ENCODE peak calls at places on chromosomes 12 and 14, in nine cellular contexts. T is mammary epithelial cell; K is gastrocnemius medialis; M is right lobe of liver; N is prostate gland; I is endodermal cell; O is IMR-90; Z is endothelial cell of umbilical vein; U is CD4-positive, CD25-positive, alpha-beta regulatory T cell. A is an unnamed sample. For H3K27me3, the result is how much of the 10 kb centered on the place peaks cover.

GRCh38 chr12:94175763-94176660 is 27.6 kb downstream of the PLXNC1 start:
- DNase-seq in I (no peak), O (peak), N (no peak), K (no peak), Z (no peak), U (no peak), M (no peak), T (peak), A (no peak)

GRCh38 chr12:117006333-117006732 is 92.9 kb downstream of the TESC start:
- DNase-seq in I (no peak), Z (no peak), U (no peak), M (no peak), K (no peak), O (no peak), T (no peak), N (no peak), A (no peak)

GRCh38 chr12:27048822-27049752 is 26.7 kb downstream of the MED21 start:
- DNase-seq in K (no peak), N (no peak), I (no peak), M (no peak), U (no peak), T (peak), Z (peak), O (peak), A (no peak)

GRCh38 chr14:35332517-35333346 is 40.5 kb downstream of the PSMA6 start:
- DNase-seq in I (peak), Z (no peak), U (peak), M (no peak), O (no peak), N (no peak), T (peak), K (no peak), A (peak)

GRCh38 chr12:49582840-49583239 is 14.9 kb upstream of the MCRS1 start:
- DNase-seq in M (no peak), K (no peak), U (no peak), I (no peak), O (peak), T (no peak), Z (no peak), N (no peak), A (no peak)

GRCh38 chr14:100106661-100107112 is 41.5 kb downstream of the EVL start:
- DNase-seq in Z (peak), M (no peak), T (no peak), N (no peak), O (no peak), I (no peak), U (no peak), K (no peak), A (no peak)

GRCh38 chr14:37830271-37830670 is 234.8 kb downstream of the TTC6 start:
- DNase-seq in K (no peak), O (no peak), U (no peak), Z (no peak), I (no peak), M (no peak), N (no peak), T (no peak), A (no peak)

GRCh38 chr12:110498984-110499706 is 2.8 kb downstream of the VPS29 start:
- DNase-seq in O (peak), Z (no peak), U (no peak), K (no peak), M (no peak), I (no peak), T (peak), N (no peak), A (no peak)

GRCh38 chr12:107012736-107013425 is 25.9 kb upstream of the MTERF2 start:
- DNase-seq in U (no peak), K (no peak), N (no peak), O (no peak), I (no peak), M (no peak), Z (no peak), T (no peak), A (peak)

GRCh38 chr14:102539544-102540309 is 30.2 kb upstream of the ANKRD9 start:
- DNase-seq in N (no peak), K (no peak), U (no peak), Z (no peak), I (no peak), O (peak), M (no peak), T (no peak), A (no peak)

GRCh38 chr14:84409435-84409834 is 1120.5 kb upstream of the FLRT2 start:
- DNase-seq in K (no peak), N (no peak), T (no peak), I (no peak), U (no peak), M (no peak), Z (no peak), O (peak), A (no peak)

GRCh38 chr12:46246021-46246700 is 22.7 kb downstream of the SLC38A1 start:
- DNase-seq in Z (peak), I (no peak), O (no peak), U (peak), K (no peak), N (no peak), M (no peak), T (no peak), A (no peak)

GRCh38 chr12:77062846-77063461 is 2.4 kb downstream of the E2F7 start:
- DNase-seq in N (peak), T (no peak), I (no peak), M (no peak), Z (peak), K (no peak), O (peak), U (no peak), A (peak)

GRCh38 chr12:68673788-68674187 is 13.0 kb upstream of the NUP107 start:
- DNase-seq in T (no peak), K (no peak), Z (no peak), M (no peak), O (no peak), I (no peak), N (no peak), U (peak), A (no peak)

GRCh38 chr14:89466939-89467338 is 49.9 kb upstream of the FOXN3 start:
- DNase-seq in M (no peak), Z (no peak), U (no peak), O (peak), N (no peak), T (no peak), K (no peak), I (peak), A (no peak)

GRCh38 chr14:69274321-69274720 is 14.4 kb downstream of the GALNT16 start:
- DNase-seq in Z (no peak), T (no peak), M (no peak), U (no peak), O (no peak), N (no peak), K (no peak), I (no peak), A (no peak)

GRCh38 chr12:54444202-54444601 is 25.1 kb upstream of the ITGA5 start:
- DNase-seq in U (no peak), M (no peak), N (no peak), I (no peak), K (no peak), O (no peak), T (no peak), Z (no peak), A (no peak)

GRCh38 chr14:79464468-79464867 is 746.8 kb downstream of the DIO2 start:
- DNase-seq in M (no peak), U (no peak), T (no peak), N (no peak), I (no peak), K (no peak), O (peak), Z (peak), A (peak)

GRCh38 chr12:50620975-50621360 is 116.2 kb downstream of the DIP2B start:
- DNase-seq in T (peak), N (no peak), K (no peak), I (no peak), Z (no peak), M (no peak), U (no peak), O (no peak), A (no peak)

GRCh38 chr12:83074495-83074894 is 387.8 kb downstream of the TMTC2 start:
- DNase-seq in K (no peak), I (no peak), U (no peak), N (no peak), O (no peak), Z (no peak), M (no peak), T (no peak), A (no peak)

GRCh38 chr14:37230551-37231194 is 32.9 kb downstream of the MIPOL1 start:
- DNase-seq in N (peak), K (no peak), M (no peak), U (peak), O (peak), I (no peak), Z (peak), T (peak), A (peak)

GRCh38 chr14:104263671-104264358 is 125.4 kb downstream of the KIF26A start:
- DNase-seq in O (no peak), T (no peak), N (no peak), I (no peak), U (no peak), Z (no peak), M (no peak), K (no peak), A (no peak)

GRCh38 chr12:90543393-90543792 is 411.6 kb downstream of the CCER1 start:
- DNase-seq in Z (peak), T (no peak), N (no peak), K (no peak), U (no peak), O (peak), M (no peak), I (no peak), A (no peak)

GRCh38 chr14:20418501-20418909 is 5.2 kb upstream of the TEP1 start:
- DNase-seq in O (no peak), I (no peak), N (no peak), T (no peak), K (no peak), M (no peak), U (no peak), Z (no peak), A (no peak)

GRCh38 chr12:91890742-91891141 is 254.9 kb downstream of the BTG1 start:
- DNase-seq in O (peak), N (no peak), M (no peak), U (no peak), Z (peak), T (peak), K (no peak), I (no peak), A (no peak)

GRCh38 chr14:53306267-53306721 is 153.2 kb upstream of the DDHD1 start:
- DNase-seq in U (peak), M (no peak), T (no peak), O (peak), Z (peak), I (peak), N (peak), K (no peak), A (no peak)

GRCh38 chr14:95314609-95315008 is 5.1 kb downstream of the CLMN start:
- DNase-seq in T (peak), K (no peak), I (no peak), U (no peak), O (no peak), N (peak), M (no peak), Z (no peak), A (no peak)

GRCh38 chr12:16165506-16165905 is 112.0 kb downstream of the SLC15A5 start:
- DNase-seq in O (peak), Z (peak), N (peak), K (peak), T (peak), U (no peak), I (peak), M (no peak), A (no peak)

GRCh38 chr12:92143280-92143679 is 2.4 kb downstream of the BTG1 start:
- DNase-seq in Z (peak), I (peak), M (no peak), K (no peak), N (no peak), T (no peak), O (no peak), U (no peak), A (no peak)

GRCh38 chr12:98422809-98423208 is 92.6 kb upstream of the TMPO start:
- DNase-seq in U (no peak), M (no peak), K (no peak), I (peak), O (no peak), T (peak), N (no peak), Z (peak), A (no peak)

GRCh38 chr14:54676822-54677708 is 110.1 kb downstream of the SAMD4A start:
- DNase-seq in O (peak), T (peak), N (no peak), M (no peak), U (no peak), K (no peak), I (peak), Z (peak), A (peak)

GRCh38 chr12:114046236-114046998 is 80.3 kb upstream of the RBM19 start:
- DNase-seq in I (peak), K (no peak), T (no peak), N (no peak), O (no peak), U (no peak), M (no peak), Z (no peak), A (no peak)
- H3K27me3 ChIP-seq in I (under half), K (under half), T (under half), N (under half), O (under half), U (under half), M (under half), Z (under half), A (under half)

GRCh38 chr12:71400481-71400880 is 39.1 kb upstream of the LGR5 start:
- DNase-seq in M (no peak), T (no peak), I (no peak), O (no peak), U (no peak), K (no peak), Z (peak), N (no peak), A (no peak)

GRCh38 chr12:71397433-71397954 is 42.1 kb upstream of the LGR5 start:
- DNase-seq in N (no peak), O (no peak), M (no peak), T (no peak), U (no peak), Z (no peak), I (no peak), K (no peak), A (no peak)

GRCh38 chr12:71393625-71394024 is 46.0 kb upstream of the LGR5 start:
- DNase-seq in K (no peak), U (no peak), T (no peak), N (no peak), Z (no peak), I (no peak), O (no peak), M (no peak), A (no peak)

GRCh38 chr12:71399197-71399596 is 40.4 kb upstream of the LGR5 start:
- DNase-seq in U (no peak), T (no peak), M (no peak), N (no peak), I (no peak), O (no peak), K (no peak), Z (no peak), A (no peak)
- H3K27ac ChIP-seq in U (no peak), T (no peak), M (no peak), N (no peak), I (no peak), O (no peak), K (no peak), Z (no peak), A (no peak)

GRCh38 chr14:31968912-31969311 is 108.2 kb upstream of the ARHGAP5 start:
- DNase-seq in K (no peak), Z (no peak), N (no peak), O (no peak), T (no peak), M (no peak), U (no peak), I (no peak), A (no peak)

GRCh38 chr14:31970744-31971143 is 106.4 kb upstream of the ARHGAP5 start:
- DNase-seq in Z (no peak), I (no peak), K (no peak), T (no peak), M (no peak), N (no peak), U (no peak), O (no peak), A (no peak)

GRCh38 chr14:31968107-31968810 is 108.8 kb upstream of the ARHGAP5 start:
- DNase-seq in T (peak), Z (no peak), I (no peak), U (no peak), K (no peak), O (peak), N (no peak), M (no peak), A (no peak)

GRCh38 chr14:31969371-31969770 is 107.7 kb upstream of the ARHGAP5 start:
- DNase-seq in Z (no peak), T (no peak), M (no peak), K (no peak), I (no peak), N (no peak), U (no peak), O (no peak), A (no peak)

GRCh38 chr14:31969841-31970240 is 107.3 kb upstream of the ARHGAP5 start:
- DNase-seq in U (no peak), T (no peak), N (no peak), I (no peak), O (no peak), K (no peak), Z (no peak), M (no peak), A (no peak)
- H3K4me3 ChIP-seq in U (no peak), T (no peak), N (no peak), I (no peak), O (no peak), K (no peak), Z (no peak), M (no peak), A (no peak)

GRCh38 chr12:6765048-6765633 is 1.0 kb upstream of the PTMS start:
- DNase-seq in I (no peak), K (no peak), U (no peak), M (no peak), N (no peak), Z (peak), T (peak), O (no peak), A (no peak)
- H3K27me3 ChIP-seq in I (under half), K (under half), U (under half), M (under half), N (under half), Z (under half), T (under half), O (under half), A (under half)

GRCh38 chr14:101111620-101112290 is 208.2 kb upstream of the RTL1 start:
- DNase-seq in K (no peak), T (no peak), O (no peak), M (peak), I (peak), U (no peak), Z (no peak), N (no peak), A (no peak)
- H3K27ac ChIP-seq in K (no peak), T (no peak), O (no peak), M (no peak), I (no peak), U (no peak), Z (no peak), N (no peak), A (no peak)

DNA sequence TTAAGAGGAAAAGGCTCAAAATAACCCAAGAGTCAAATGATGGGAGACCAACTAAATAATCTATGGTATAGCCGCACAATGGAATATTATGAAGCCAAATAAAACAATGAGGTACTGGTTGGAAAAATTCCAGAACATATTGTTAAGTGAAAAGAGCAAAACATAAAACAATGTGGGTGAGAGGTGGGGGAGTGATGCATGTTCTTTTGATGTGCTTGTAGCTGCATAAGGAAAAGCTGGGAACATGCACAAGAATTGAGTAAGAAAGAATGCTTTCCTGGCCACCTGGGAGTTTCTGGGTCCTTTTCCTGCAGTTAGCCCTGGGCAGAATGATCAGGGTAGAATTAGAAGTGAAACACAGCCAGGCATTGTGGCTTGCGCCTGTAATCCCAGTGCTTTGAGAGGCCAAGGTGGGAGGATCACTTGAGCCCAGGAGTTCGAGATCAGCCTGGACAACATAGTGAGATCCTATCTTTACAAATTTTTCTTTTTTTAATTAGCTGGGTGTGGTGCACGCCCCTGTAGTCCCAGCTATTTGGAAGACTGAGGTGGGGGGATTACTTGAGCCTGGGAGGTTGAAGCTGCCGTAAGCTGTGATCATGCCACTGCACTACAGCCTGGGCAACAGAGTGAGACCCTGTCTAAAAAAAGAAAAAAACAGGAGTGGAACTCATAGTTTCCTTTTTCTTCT is 7.9 kb downstream of the ABCB9 start:
- DNase-seq in I (no peak), T (no peak), U (no peak), O (no peak), Z (peak), N (no peak), K (no peak), M (no peak), A (peak)
- H3K4me3 ChIP-seq in I (no peak), T (no peak), U (no peak), O (no peak), Z (no peak), N (no peak), K (no peak), M (no peak), A (no peak)

GRCh38 chr12:51908876-51909592 is 1.7 kb downstream of the ACVRL1 start:
- DNase-seq in U (no peak), I (no peak), M (no peak), N (no peak), Z (no peak), T (no peak), K (no peak), O (no peak), A (no peak)
- H3K27me3 ChIP-seq in U (under half), I (under half), M (under half), N (under half), Z (under half), T (under half), K (under half), O (under half), A (under half)

DNA sequence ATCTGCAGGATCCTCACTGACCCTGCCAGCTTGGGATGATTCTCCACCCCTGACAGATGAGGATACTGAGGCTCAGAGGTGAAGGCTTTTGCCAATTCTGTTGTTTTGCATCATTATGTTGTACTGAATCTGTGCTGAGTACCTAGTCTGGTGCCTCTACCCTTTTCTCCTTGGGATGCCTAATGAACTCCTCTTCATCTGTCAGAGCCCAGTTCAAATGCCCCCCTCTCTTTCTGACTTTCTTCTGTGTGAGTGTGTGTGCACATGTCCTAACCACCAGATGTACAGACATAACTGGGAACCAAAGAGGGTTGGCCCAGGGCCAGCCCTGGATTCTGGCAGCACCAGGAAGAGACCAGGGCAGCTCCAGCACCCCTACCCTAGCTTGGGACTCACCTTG is 22.8 kb downstream of the FOXN4 start:
- DNase-seq in N (no peak), T (no peak), Z (no peak), U (no peak), M (no peak), I (no peak), K (no peak), O (no peak), A (no peak)
- H3K27ac ChIP-seq in N (no peak), T (no peak), Z (no peak), U (no peak), M (no peak), I (no peak), K (no peak), O (no peak), A (no peak)

A was measured in SJSA1.